ENCODE peak calls at places on chromosomes 5 and 9, in six cellular contexts. U is HepG2, H is tibial artery, J is cardiac muscle cell, S is IMR-90, Q is right cardiac atrium. B is an unnamed sample. For H3K27me3 and H3K9me3, the result is how much of the 10 kb centered on the place peaks cover.

GRCh38 chr5:178327931-178328711 is 95.5 kb upstream of the PHYKPL start:
- DNase-seq in H (no peak), Q (peak), S (no peak), J (no peak), U (no peak), B (no peak)

GRCh38 chr5:93809430-93809829 is 68.0 kb upstream of the POU5F2 start:
- DNase-seq in J (no peak), S (no peak), Q (no peak), U (no peak), H (no peak), B (no peak)

GRCh38 chr9:4175846-4176245 is 124.0 kb downstream of the GLIS3 start:
- DNase-seq in U (no peak), H (no peak), J (no peak), S (peak), Q (no peak), B (no peak)

GRCh38 chr9:5509573-5509972 is 758 bp upstream of the PDCD1LG2 start:
- DNase-seq in Q (no peak), U (no peak), J (no peak), H (no peak), S (peak), B (no peak)

GRCh38 chr9:117073539-117074336 is 341.1 kb downstream of the ASTN2 start:
- DNase-seq in Q (peak), S (no peak), H (no peak), U (peak), J (peak), B (no peak)

GRCh38 chr5:179836225-179837019 is 15.7 kb downstream of the SQSTM1 start:
- DNase-seq in S (peak), Q (no peak), J (no peak), U (no peak), H (no peak), B (no peak)

GRCh38 chr5:179246227-179246626 is 99.0 kb downstream of the ADAMTS2 start:
- DNase-seq in U (no peak), J (no peak), S (no peak), H (no peak), Q (no peak), B (no peak)

GRCh38 chr5:177371705-177372533 is 12.3 kb upstream of the SLC34A1 start:
- DNase-seq in J (no peak), U (no peak), S (no peak), H (no peak), Q (no peak), B (no peak)

GRCh38 chr5:32887390-32887789 is 176.3 kb downstream of the NPR3 start:
- DNase-seq in Q (no peak), H (no peak), S (no peak), J (no peak), U (no peak), B (no peak)

GRCh38 chr5:170503970-170504525 is at the start of gene KCNIP1:
- DNase-seq in J (peak), S (no peak), Q (peak), H (no peak), U (no peak), B (no peak)

DNA sequence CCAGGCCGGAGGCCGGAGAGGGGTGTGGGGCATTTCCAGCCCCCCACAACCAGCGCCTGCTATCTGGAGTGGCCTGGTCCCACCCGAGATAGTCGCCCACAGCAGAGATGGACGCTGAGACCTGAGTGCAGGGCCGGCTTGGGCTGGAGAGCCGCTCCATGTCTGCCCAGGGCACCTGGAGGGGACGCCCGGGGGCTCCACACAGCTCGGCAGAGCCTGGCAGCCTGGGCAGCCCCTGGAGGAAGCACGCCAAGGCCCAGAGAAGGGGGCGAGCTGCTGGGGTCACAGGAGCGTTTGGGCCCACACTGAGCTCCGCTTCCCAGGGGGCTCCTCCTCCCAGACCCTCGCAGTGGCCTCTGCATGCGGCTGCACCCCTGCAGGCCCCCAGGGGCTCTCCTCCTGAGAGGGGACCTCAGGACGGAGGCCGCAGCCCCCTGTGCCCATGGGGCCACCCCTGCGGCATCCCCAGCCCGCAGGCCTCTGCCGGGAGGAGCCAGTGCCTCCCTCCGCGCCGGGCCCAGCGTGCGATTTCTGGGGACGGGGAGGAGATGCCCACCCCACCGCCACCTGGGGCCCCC is 42.2 kb upstream of the EGFL7 start:
- DNase-seq in J (no peak), U (no peak), Q (peak), H (no peak), S (no peak), B (no peak)
- H3K27ac ChIP-seq in J (no peak), U (no peak), Q (no peak), H (no peak), S (no peak), B (peak)

DNA sequence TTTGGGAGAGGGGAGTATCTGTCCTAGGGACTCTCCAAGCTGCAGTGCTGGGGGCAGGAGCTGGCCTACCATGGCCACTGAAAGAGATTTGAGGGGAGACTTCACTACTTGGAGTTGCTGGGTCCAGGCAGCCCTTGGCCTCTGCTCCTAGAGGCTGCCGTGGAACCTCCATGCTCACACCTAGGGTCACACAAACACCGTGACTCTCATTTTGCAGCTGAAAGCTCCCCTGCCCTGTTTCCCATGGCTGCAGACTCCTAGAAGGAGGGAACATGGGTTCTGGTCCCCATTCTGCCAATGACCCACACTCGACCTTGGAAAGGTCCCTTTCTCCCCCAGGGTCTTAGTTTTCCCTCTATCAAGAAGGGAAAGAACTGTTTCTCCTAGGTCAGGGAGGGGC is 147.1 kb upstream of the PPP1R26 start:
- DNase-seq in U (no peak), J (no peak), S (no peak), H (no peak), Q (no peak), B (no peak)
- H3K27me3 ChIP-seq in U (under half), J (under half), S (under half), H (under half), Q (under half), B (under half)

DNA sequence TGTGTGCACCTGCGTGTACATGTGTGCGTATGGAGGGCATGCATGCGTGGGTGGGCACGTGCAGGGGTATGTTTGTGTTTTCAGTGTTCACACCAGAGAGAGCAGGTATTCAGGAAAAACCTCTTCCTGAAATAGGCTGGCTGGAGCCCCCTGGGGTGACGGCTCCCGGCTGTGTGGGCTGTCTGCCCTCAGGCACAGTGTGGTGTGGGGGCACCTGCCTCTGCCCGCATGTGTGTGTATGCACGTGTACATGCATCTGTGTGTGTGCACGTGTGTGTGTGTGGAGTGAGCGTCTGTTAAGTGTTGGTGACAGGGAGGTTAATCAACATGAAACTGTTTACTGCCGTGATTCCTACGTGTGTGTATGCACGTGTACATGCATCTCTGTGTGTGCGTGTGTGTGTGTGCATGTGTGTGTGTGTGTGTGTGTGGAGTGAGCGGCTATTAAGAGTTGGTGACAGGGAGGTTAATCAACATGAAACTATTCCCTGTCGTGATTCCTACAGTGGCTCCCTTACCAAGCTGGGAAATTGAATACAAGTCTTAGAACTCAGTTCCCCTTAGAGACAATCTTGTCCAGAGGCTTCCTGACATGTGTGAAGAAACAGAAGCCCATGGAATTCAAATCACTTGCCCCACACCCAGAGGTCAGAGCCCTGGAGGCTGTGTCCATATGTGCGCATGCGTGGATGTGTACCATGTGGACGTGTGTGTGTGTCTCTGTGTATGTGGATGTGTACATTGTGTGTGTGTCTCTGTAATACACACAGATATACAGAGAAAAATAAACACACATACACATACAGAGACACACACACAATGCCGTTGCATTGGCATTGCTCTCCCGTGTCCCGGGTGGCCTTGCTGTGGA is 372.4 kb upstream of the IRX4 start:
- DNase-seq in H (no peak), Q (no peak), U (no peak), J (no peak), S (no peak), B (no peak)
- H3K9me3 ChIP-seq in H (under half), Q (under half), U (under half), J (under half), S (under half), B (under half)

GRCh38 chr5:44665101-44665701 is 143.5 kb upstream of the MRPS30 start:
- DNase-seq in J (no peak), H (peak), S (no peak), U (no peak), Q (no peak), B (no peak)
- H3K27ac ChIP-seq in J (no peak), H (no peak), S (no peak), U (no peak), Q (no peak), B (no peak)

DNA sequence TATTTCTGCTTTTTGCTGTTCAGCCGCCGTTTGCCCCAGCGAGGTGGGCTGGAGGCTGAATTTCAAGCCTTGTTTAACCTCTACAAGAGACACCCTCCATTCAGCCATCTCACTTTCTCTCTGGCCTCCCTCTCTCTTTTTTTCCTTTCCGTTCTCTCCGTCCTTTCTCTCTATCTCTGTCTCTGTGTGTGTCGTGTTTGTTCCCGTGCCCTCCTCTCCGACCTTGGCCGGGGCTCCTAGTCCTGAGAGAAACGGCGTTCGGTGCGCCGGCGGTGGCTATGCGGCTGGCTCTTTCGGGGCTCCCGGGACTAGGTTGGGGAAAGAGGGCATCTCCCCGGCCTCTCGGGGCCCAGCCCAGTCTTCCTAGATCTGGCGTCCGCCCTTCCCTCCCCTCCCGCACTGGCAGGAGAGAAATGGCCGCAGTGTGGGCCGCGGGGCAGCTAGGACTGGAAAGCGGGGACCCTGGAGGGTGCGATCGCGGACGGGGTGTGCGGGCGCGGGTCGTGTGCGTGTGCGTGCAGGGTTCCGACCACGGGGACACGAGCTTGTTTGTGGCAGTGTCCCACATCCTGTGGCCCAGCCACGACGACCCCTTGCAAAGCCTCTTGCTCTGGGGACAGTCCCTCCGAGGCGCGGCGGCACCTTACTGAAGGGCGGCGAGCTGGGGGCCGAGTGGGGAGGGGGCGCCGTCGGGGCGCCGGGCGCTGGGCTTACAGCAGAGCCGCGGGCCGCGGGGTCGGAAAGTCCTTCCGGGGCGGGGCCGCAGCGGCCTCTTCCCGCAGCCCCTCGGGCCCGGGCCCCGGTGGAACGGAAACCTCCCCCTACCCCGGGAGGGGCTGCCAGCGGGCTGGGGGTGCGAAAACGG is 5.7 kb downstream of the LHX2 start:
- DNase-seq in H (peak), Q (no peak), S (no peak), U (no peak), J (no peak), B (no peak)
- H3K27me3 ChIP-seq in H (half or more), Q (under half), S (half or more), U (under half), J (half or more), B (half or more)